ENCODE peak calls at places on chromosomes 1 and 21, in nine cellular contexts. F is HepG2, R is prostate gland, K is erythroblast, Z is heart left ventricle, U is H54, A is ovary, P is lower leg skin, S is GM12892. Q is an unnamed sample.

GRCh38 chr1:66728021-66728420 is 24.2 kb upstream of the DYNLT5 start:
- DNase-seq in F (no peak), R (no peak), K (no peak), Z (no peak), U (no peak), A (no peak), P (no peak), S (no peak), Q (no peak)

GRCh38 chr1:94070746-94071318 is 50.1 kb downstream of the ABCA4 start:
- DNase-seq in F (no peak), R (no peak), K (no peak), Z (no peak), U (no peak), A (no peak), P (no peak), S (no peak), Q (no peak)

GRCh38 chr1:223776075-223776814 is 63.9 kb downstream of the CAPN2 start:
- DNase-seq in F (no peak), R (no peak), K (peak), Z (no peak), U (peak), A (no peak), P (no peak), S (no peak), Q (peak)

GRCh38 chr21:29295066-29295650 is 3.6 kb upstream of the BACH1 start:
- DNase-seq in F (no peak), R (no peak), K (no peak), Z (no peak), U (no peak), A (no peak), P (no peak), S (no peak), Q (no peak)

GRCh38 chr21:20999567-21000169 is 1.5 kb downstream of the NCAM2 start:
- DNase-seq in F (peak), R (no peak), K (peak), Z (no peak), U (peak), A (no peak), P (no peak), S (no peak), Q (peak)

GRCh38 chr1:202133016-202133415 is 10.3 kb downstream of the GPR37L1 start:
- DNase-seq in F (no peak), R (peak), K (no peak), Z (no peak), U (no peak), A (peak), P (no peak), S (no peak), Q (peak)

GRCh38 chr1:61254629-61255323 is 172.4 kb downstream of the NFIA start:
- DNase-seq in F (no peak), R (peak), K (peak), Z (no peak), U (no peak), A (peak), P (no peak), S (no peak), Q (peak)

GRCh38 chr1:94253456-94254042 is 16.2 kb upstream of the ARHGAP29 start:
- DNase-seq in F (no peak), R (peak), K (no peak), Z (no peak), U (no peak), A (no peak), P (no peak), S (no peak), Q (no peak)

GRCh38 chr1:35883681-35884155 is 709 bp downstream of the AGO1 start:
- DNase-seq in F (peak), R (peak), K (peak), Z (peak), U (peak), A (peak), P (peak), S (peak), Q (peak)

GRCh38 chr1:1206376-1207253 is at the start of gene TNFRSF18:
- DNase-seq in F (no peak), R (peak), K (no peak), Z (peak), U (no peak), A (no peak), P (no peak), S (no peak), Q (peak)

GRCh38 chr1:117271129-117271528 is 60.4 kb upstream of the VTCN1 start:
- DNase-seq in F (no peak), R (no peak), K (no peak), Z (no peak), U (no peak), A (no peak), P (no peak), S (no peak), Q (no peak)

GRCh38 chr1:86913399-86913895 is 479 bp downstream of the SELENOF start:
- DNase-seq in F (peak), R (no peak), K (peak), Z (no peak), U (no peak), A (no peak), P (no peak), S (no peak), Q (peak)

GRCh38 chr1:224425279-224425884 is 9.2 kb downstream of the WDR26 start:
- DNase-seq in F (no peak), R (no peak), K (no peak), Z (no peak), U (no peak), A (no peak), P (no peak), S (no peak), Q (no peak)

GRCh38 chr1:173206816-173207595 is at the start of gene TNFSF4:
- DNase-seq in F (no peak), R (no peak), K (no peak), Z (peak), U (no peak), A (peak), P (no peak), S (no peak), Q (peak)

GRCh38 chr1:31985430-31985829 is 28.2 kb upstream of the KHDRBS1 start:
- DNase-seq in F (no peak), R (no peak), K (no peak), Z (no peak), U (no peak), A (no peak), P (no peak), S (no peak), Q (no peak)

GRCh38 chr1:150777544-150777943 is 12.0 kb upstream of the CTSS start:
- DNase-seq in F (no peak), R (no peak), K (no peak), Z (no peak), U (no peak), A (no peak), P (no peak), S (no peak), Q (no peak)

DNA sequence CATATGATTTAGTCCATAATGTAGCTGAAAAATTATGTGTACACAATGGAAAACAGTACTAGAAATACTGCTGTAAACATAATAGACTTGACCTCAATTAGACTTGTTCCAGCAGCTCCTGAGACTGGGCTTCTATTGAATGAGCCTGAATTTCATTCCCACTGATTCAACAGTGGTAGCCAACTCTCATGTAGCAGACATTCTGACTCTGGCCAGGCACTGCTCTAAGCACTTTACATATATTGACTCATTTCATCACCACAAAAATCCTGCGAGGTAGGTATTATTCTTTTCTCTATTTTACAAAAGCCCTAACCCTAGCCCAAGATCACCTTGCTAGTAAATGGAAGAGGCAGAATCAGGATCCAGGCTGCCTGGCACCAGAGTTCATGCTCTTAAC is 12.8 kb upstream of the CTSS start:
- DNase-seq in F (no peak), R (no peak), K (no peak), Z (no peak), U (peak), A (no peak), P (no peak), S (no peak), Q (no peak)
- TF ChIP-seq POLR2A in F (no peak), R (no peak), K (no peak), Z (no peak), U (no peak), A (no peak), P (no peak), S (no peak), Q (no peak)

GRCh38 chr1:15848929-15849774 is 1.6 kb downstream of the SPEN start:
- DNase-seq in F (peak), R (peak), K (peak), Z (peak), U (no peak), A (peak), P (peak), S (no peak), Q (peak)
- TF ChIP-seq POLR2A in F (peak), R (peak), K (peak), Z (peak), U (no peak), A (peak), P (no peak), S (peak), Q (peak)

GRCh38 chr1:43302721-43303476 is 2.1 kb downstream of the TIE1 start:
- DNase-seq in F (peak), R (no peak), K (no peak), Z (no peak), U (no peak), A (no peak), P (no peak), S (no peak), Q (no peak)

GRCh38 chr1:43298055-43298454 is 2.7 kb upstream of the TIE1 start:
- DNase-seq in F (no peak), R (no peak), K (no peak), Z (no peak), U (no peak), A (no peak), P (no peak), S (no peak), Q (no peak)

GRCh38 chr1:43302226-43302625 is 1.4 kb downstream of the TIE1 start:
- DNase-seq in F (no peak), R (no peak), K (no peak), Z (no peak), U (no peak), A (no peak), P (no peak), S (no peak), Q (no peak)

GRCh38 chr1:43299101-43299500 is 1.7 kb upstream of the TIE1 start:
- DNase-seq in F (no peak), R (no peak), K (no peak), Z (no peak), U (no peak), A (no peak), P (no peak), S (no peak), Q (no peak)

GRCh38 chr1:43300661-43301094 is at the start of gene TIE1:
- DNase-seq in F (no peak), R (no peak), K (no peak), Z (no peak), U (no peak), A (no peak), P (no peak), S (no peak), Q (peak)
- TF ChIP-seq POLR2A in F (no peak), R (no peak), K (no peak), Z (peak), U (no peak), A (no peak), P (no peak), S (no peak), Q (no peak)

GRCh38 chr1:27379564-27380132 is 3.5 kb downstream of the CD164L2 start:
- DNase-seq in F (no peak), R (peak), K (no peak), Z (peak), U (no peak), A (no peak), P (no peak), S (no peak), Q (no peak)

GRCh38 chr1:27380766-27381733 is 2.1 kb downstream of the CD164L2 start:
- DNase-seq in F (no peak), R (no peak), K (no peak), Z (peak), U (no peak), A (no peak), P (no peak), S (no peak), Q (no peak)

GRCh38 chr1:27374687-27375086 is at the start of gene FCN3:
- DNase-seq in F (no peak), R (no peak), K (no peak), Z (peak), U (no peak), A (no peak), P (no peak), S (no peak), Q (peak)

GRCh38 chr1:27380223-27380622 is 2.9 kb downstream of the CD164L2 start:
- DNase-seq in F (no peak), R (no peak), K (no peak), Z (no peak), U (no peak), A (no peak), P (no peak), S (no peak), Q (no peak)

DNA sequence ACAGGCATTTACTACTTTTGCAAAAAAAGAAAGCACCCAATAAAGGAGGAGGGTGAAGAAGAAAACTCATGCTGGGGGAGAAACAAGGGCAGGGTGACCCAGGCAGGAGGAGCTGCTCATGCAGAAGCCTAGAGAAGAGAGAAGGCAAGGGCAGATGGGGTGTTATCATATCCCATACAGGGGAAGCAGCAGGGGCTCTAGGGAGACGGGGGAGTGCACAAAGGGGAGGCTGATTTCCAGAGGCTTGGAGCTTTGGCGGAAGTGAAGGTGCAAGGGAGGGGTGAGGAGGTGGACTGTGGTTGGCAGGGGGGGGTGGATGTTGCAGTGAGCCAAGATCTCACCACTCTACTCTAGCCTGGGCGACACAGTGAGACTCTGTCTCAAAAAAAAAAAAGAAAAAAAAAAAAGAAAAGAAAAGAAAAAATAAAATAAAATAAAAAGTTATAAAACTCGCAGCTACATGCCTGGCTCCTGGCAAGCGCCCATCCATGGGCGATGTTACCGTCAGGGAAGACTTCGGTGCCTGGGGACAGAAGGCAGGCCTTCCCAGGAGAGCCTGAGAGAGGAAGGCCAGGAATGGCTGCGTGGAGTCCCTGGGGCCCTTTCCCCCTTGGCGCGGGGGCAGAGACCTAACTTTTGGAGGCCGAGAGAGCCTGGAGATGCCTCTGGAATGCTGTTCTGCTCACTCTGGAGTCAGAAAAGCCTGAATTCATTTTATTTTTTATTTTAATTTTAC is 3.3 kb upstream of the FCN3 start:
- DNase-seq in F (no peak), R (peak), K (no peak), Z (no peak), U (no peak), A (no peak), P (no peak), S (no peak), Q (peak)
- TF ChIP-seq POLR2A in F (no peak), R (no peak), K (no peak), Z (no peak), U (no peak), A (no peak), P (no peak), S (no peak), Q (no peak)

Q was measured in NB4.